ENCODE peak calls at places on chromosomes 7 and 10, in nine cellular contexts. F is PC-3; J is activated naive CD4-positive, alpha-beta T cell treated with anti-CD3 and anti-CD28 coated beads, Interleukin-2, amount 10 ng/mL, durations not matched to agents 7 days and 5 days; I is activated gamma-delta T cell; A is GM10248; Q is iris pigment epithelial cell; G is activated CD8-positive, alpha-beta memory T cell treated with anti-CD3 and anti-CD28 coated beads for 48 hours; C is stimulated activated CD8-positive, alpha-beta memory T cell treated with anti-CD3 and anti-CD28 coated beads, Interleukin-4, amount 100 ng/mL, for 1 hour; B is mucosa of gallbladder. Y is an unnamed sample.

GRCh38 chr7:2172311-2173183 is 60.2 kb downstream of the MAD1L1 start:
- DNase-seq in A (no peak), F (peak), C (no peak), I (no peak), J (no peak), G (no peak), Q (peak), B (no peak), Y (no peak)

GRCh38 chr10:24448351-24449009 is 239.5 kb downstream of the KIAA1217 start:
- DNase-seq in J (no peak), B (no peak), I (no peak), Q (peak), A (no peak), F (no peak), C (no peak), G (no peak), Y (no peak)

GRCh38 chr7:74002474-74003017 is 25.4 kb upstream of the ELN start:
- DNase-seq in F (peak), B (no peak), Q (peak), A (no peak), J (peak), I (no peak), C (no peak), G (no peak), Y (peak)

GRCh38 chr10:49649294-49649693 is 30.2 kb upstream of the C10orf53 start:
- DNase-seq in G (no peak), Q (peak), I (no peak), F (no peak), A (no peak), B (no peak), C (no peak), J (peak), Y (peak)

GRCh38 chr7:112211348-112211907 is 4.9 kb downstream of the ZNF277 start:
- DNase-seq in F (peak), G (no peak), C (no peak), I (no peak), A (no peak), B (no peak), Q (peak), J (no peak), Y (no peak)

GRCh38 chr10:8130973-8131911 is 76.8 kb downstream of the GATA3 start:
- DNase-seq in A (no peak), J (peak), I (no peak), B (no peak), F (peak), Q (peak), G (no peak), C (no peak), Y (peak)

GRCh38 chr10:74511051-74511450 is 315.3 kb upstream of the KAT6B start:
- DNase-seq in I (no peak), Q (no peak), C (no peak), J (no peak), G (no peak), B (no peak), F (no peak), A (no peak), Y (no peak)

GRCh38 chr10:8183241-8183704 is 128.8 kb downstream of the GATA3 start:
- DNase-seq in I (no peak), J (peak), A (no peak), C (no peak), Q (peak), G (no peak), B (no peak), F (peak), Y (peak)

GRCh38 chr10:128111686-128112085 is 14.5 kb downstream of the MKI67 start:
- DNase-seq in F (no peak), I (no peak), B (no peak), G (no peak), A (no peak), C (no peak), Q (no peak), J (no peak), Y (no peak)

GRCh38 chr7:12303096-12303495 is 92.0 kb downstream of the TMEM106B start:
- DNase-seq in F (peak), B (no peak), J (no peak), G (no peak), C (no peak), A (no peak), I (no peak), Q (peak), Y (no peak)